ENCODE peak calls at places on chromosomes 7 and 10, in seven cellular contexts. O, H, C, A, L, Y and Q are unnamed samples.

GRCh38 chr7:152894295-152895170 is 135.0 kb downstream of the ACTR3B start:
- DNase-seq in O (no peak), H (no peak), C (peak; percentile 0), A (peak; percentile 19), L (no peak), Y (no peak), Q (peak; percentile 72)

GRCh38 chr10:127349737-127350136 is 153.3 kb upstream of the INSYN2A start:
- DNase-seq in O (no peak), H (no peak), C (no peak), A (no peak), L (peak; percentile 32), Y (no peak), Q (no peak)

GRCh38 chr10:102927311-102928010 is 9.4 kb downstream of the CNNM2 start:
- DNase-seq in O (no peak), H (no peak), C (no peak), A (no peak), L (no peak), Y (no peak), Q (no peak)

GRCh38 chr10:4532976-4533375 is 293.0 kb upstream of the AKR1E2 start:
- DNase-seq in O (no peak), H (no peak), C (peak; percentile 69), A (peak; percentile 50), L (no peak), Y (no peak), Q (no peak)

GRCh38 chr10:78552261-78552811 is 516.4 kb upstream of the ZMIZ1 start:
- DNase-seq in O (peak; percentile 51), H (no peak), C (peak; percentile 91), A (peak; percentile 88), L (peak; percentile 88), Y (no peak), Q (no peak)

GRCh38 chr10:12489806-12490205 is 140.5 kb downstream of the CAMK1D start:
- DNase-seq in O (no peak), H (no peak), C (no peak), A (no peak), L (no peak), Y (no peak), Q (no peak)

GRCh38 chr7:45039106-45039505 is 39.1 kb downstream of the CCM2 start:
- DNase-seq in O (no peak), H (no peak), C (no peak), A (no peak), L (no peak), Y (no peak), Q (no peak)

GRCh38 chr10:126062132-126063032 is 166.0 kb downstream of the FANK1 start:
- DNase-seq in O (peak; percentile 87), H (no peak), C (peak; percentile 97), A (peak; percentile 91), L (peak; percentile 98), Y (peak; percentile 91), Q (no peak)

GRCh38 chr10:30436200-30436599 is 2.2 kb downstream of the MAP3K8 start:
- DNase-seq in O (no peak), H (no peak), C (peak; percentile 89), A (peak; percentile 85), L (peak; percentile 65), Y (no peak), Q (no peak)

GRCh38 chr7:128883622-128884549 is 21.2 kb downstream of the ATP6V1F start:
- DNase-seq in O (peak; percentile 77), H (peak; percentile 82), C (peak; percentile 72), A (peak; percentile 80), L (peak; percentile 61), Y (peak; percentile 91), Q (peak; percentile 86)

GRCh38 chr10:61487506-61487905 is 34.3 kb upstream of the TMEM26 start:
- DNase-seq in O (no peak), H (no peak), C (no peak), A (peak; percentile 16), L (no peak), Y (no peak), Q (no peak)

GRCh38 chr7:107014381-107015023 is 30.0 kb upstream of the PRKAR2B start:
- DNase-seq in O (no peak), H (no peak), C (peak; percentile 40), A (peak; percentile 34), L (peak; percentile 7), Y (no peak), Q (no peak)

GRCh38 chr10:109895095-109895818 is 28.1 kb downstream of the XPNPEP1 start:
- DNase-seq in O (no peak), H (no peak), C (peak; percentile 97), A (peak; percentile 54), L (peak; percentile 67), Y (no peak), Q (no peak)

GRCh38 chr10:108303149-108303548 is 1138.6 kb upstream of the SORCS1 start:
- DNase-seq in O (no peak), H (no peak), C (peak; percentile 2), A (no peak), L (no peak), Y (no peak), Q (no peak)

GRCh38 chr10:81730901-81731300 is 144.1 kb upstream of the NRG3 start:
- DNase-seq in O (no peak), H (no peak), C (no peak), A (no peak), L (no peak), Y (no peak), Q (no peak)

GRCh38 chr10:81725851-81726250 is 149.1 kb upstream of the NRG3 start:
- DNase-seq in O (no peak), H (no peak), C (no peak), A (no peak), L (no peak), Y (no peak), Q (no peak)

GRCh38 chr10:81724431-81724830 is 150.6 kb upstream of the NRG3 start:
- DNase-seq in O (no peak), H (no peak), C (no peak), A (no peak), L (no peak), Y (no peak), Q (no peak)

GRCh38 chr10:81733547-81733946 is 141.4 kb upstream of the NRG3 start:
- DNase-seq in O (no peak), H (no peak), C (no peak), A (no peak), L (no peak), Y (no peak), Q (no peak)

DNA sequence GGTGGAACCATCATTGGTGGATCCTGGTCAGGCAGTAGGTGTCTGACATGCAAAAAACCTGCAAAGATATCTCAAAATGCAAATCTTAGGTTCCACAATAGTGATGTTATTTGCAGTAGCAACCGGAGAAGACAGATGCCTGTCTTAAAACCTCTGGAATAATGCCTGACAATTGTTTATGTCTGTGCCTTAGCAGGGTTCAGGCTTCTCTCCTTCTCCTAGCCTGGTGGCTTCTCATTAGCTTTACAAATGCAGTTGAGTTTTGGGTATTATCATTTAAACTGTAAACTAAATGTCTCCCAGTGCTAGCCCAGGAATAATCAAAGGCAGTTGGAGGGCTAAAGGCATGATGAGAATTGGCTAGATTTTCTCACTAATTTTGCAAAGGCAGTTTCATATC is 146.3 kb upstream of the NRG3 start:
- DNase-seq in O (no peak), H (no peak), C (no peak), A (no peak), L (no peak), Y (no peak), Q (no peak)
- TF ChIP-seq CTCF in O (no peak), H (no peak), C (no peak), A (no peak), L (no peak), Y (no peak), Q (no peak)

GRCh38 chr10:91220194-91220953 is at the start of gene PCGF5:
- DNase-seq in O (peak; percentile 79), H (peak; percentile 87), C (peak; percentile 76), A (peak; percentile 92), L (peak; percentile 91), Y (peak; percentile 93), Q (peak; percentile 90)

GRCh38 chr10:91226093-91226492 is 5.6 kb downstream of the PCGF5 start:
- DNase-seq in O (no peak), H (no peak), C (no peak), A (no peak), L (no peak), Y (no peak), Q (no peak)

GRCh38 chr10:91219371-91220193 is 881 bp upstream of the PCGF5 start:
- DNase-seq in O (no peak), H (no peak), C (no peak), A (no peak), L (no peak), Y (no peak), Q (no peak)

GRCh38 chr10:91215384-91215783 is 5.1 kb upstream of the PCGF5 start:
- DNase-seq in O (no peak), H (no peak), C (no peak), A (no peak), L (no peak), Y (no peak), Q (no peak)

GRCh38 chr10:91220954-91221696 is 662 bp downstream of the PCGF5 start:
- DNase-seq in O (no peak), H (peak; percentile 31), C (peak; percentile 36), A (peak; percentile 21), L (peak; percentile 19), Y (peak; percentile 80), Q (peak; percentile 26)
- TF ChIP-seq CTCF in O (no peak), H (no peak), C (no peak), A (no peak), L (no peak), Y (no peak), Q (no peak)

DNA sequence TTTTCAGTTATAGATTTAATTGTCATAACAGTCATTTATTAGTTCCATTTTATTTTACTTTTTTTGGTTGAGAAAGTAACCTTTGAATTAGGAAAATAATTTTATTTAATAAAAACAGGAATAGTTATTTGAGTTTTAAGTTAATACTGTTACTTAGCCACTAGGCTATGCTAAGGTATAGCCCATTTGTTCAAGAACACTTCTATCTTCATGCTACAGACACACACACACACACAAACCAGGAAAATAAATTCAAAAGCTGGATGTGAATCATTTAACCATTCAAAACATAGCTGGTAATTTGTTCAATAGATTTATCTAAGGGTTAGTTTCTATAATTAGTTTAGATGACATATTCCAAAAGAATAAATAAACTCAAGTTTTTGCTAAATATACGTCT is 148.4 kb downstream of the RNF133 start:
- DNase-seq in O (no peak), H (no peak), C (peak; percentile 28), A (peak; percentile 7), L (peak; percentile 18), Y (no peak), Q (no peak)
- TF ChIP-seq CTCF in O (no peak), H (no peak), C (peak; percentile 17), A (no peak), L (no peak), Y (no peak), Q (no peak)

DNA sequence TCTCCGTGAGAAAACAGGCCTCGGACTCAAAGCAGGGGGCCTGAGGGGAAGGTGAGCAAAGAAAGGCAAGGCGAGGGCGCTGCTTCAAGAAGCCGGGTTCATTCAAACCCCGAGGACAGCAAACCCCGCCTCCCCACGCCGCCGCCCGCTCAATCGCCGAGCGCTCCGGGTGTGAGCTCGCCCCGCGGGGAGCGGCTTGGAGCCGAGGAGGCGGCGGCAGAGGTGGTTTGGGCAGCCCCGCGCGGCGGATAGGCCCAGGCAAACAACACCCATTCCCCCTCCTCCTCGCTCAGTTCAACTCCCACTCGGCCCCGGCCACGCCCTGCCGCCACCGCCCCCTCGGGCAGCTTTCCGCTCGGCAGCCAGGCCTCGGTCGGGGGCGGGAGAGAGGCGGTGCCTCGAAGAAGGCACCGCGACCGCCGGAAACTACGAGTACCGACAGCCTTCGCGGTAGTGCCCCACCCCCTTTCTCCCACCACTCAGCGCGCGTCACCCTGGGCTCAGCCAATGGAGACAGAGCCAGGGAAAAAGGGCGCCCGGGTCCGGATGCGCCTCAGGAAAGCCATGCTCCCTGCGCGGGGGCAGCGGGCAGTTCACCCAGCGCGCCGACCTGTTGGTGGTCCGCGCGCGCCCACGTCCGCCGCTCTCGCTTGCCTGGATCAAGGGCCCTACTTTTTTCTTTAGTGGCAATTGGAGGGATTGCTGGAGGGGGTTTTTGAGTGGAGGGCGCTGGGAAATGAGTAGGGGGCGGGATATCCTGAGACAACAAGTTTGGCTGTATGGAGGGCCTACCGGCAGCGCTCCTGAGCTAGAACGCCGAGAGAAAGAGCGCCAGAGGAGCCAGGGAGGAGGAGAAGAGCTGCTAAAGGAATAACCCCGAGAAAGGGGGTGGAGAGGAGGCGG is 674 bp upstream of the SP4 start:
- DNase-seq in O (peak; percentile 98), H (peak; percentile 99), C (peak; percentile 97), A (peak; percentile 99), L (peak; percentile 99), Y (peak; percentile 99), Q (peak; percentile 99)
- TF ChIP-seq CTCF in O (no peak), H (no peak), C (no peak), A (no peak), L (no peak), Y (peak; percentile 31), Q (no peak)